ENCODE peak calls at places on chromosomes 2 and 18, in six cellular contexts. One of them, this sample, is unnamed.
A peak's percentile ranks its signal among the peaks of the same experiment; 100 is the strongest.

GRCh38 chr2:8849322-8849721 is 11.9 kb upstream of the KIDINS220 start:
- DNase-seq in IMR-90: peak; percentile 81
- DNase-seq in neuronal stem cell: no peak
- DNase-seq in H9: no peak
- DNase-seq in H1: no peak
- DNase-seq in mesenchymal stem cell: peak; percentile 9
- DNase-seq in this sample: peak; percentile 22

GRCh38 chr18:77129150-77129551 is 3.4 kb downstream of the MBP start:
- DNase-seq in IMR-90: peak; percentile 68
- DNase-seq in neuronal stem cell: no peak
- DNase-seq in H9: no peak
- DNase-seq in H1: no peak
- DNase-seq in mesenchymal stem cell: peak; percentile 78
- DNase-seq in this sample: peak; percentile 85

GRCh38 chr18:11154983-11155759 is 5.8 kb upstream of the PIEZO2 start:
- DNase-seq in IMR-90: no peak
- DNase-seq in neuronal stem cell: no peak
- DNase-seq in H9: no peak
- DNase-seq in H1: no peak
- DNase-seq in mesenchymal stem cell: peak; percentile 81
- DNase-seq in this sample: no peak

GRCh38 chr2:111900859-111901258 is 2.5 kb downstream of the MERTK start:
- DNase-seq in IMR-90: peak; percentile 38
- DNase-seq in neuronal stem cell: no peak
- DNase-seq in H9: no peak
- DNase-seq in H1: peak; percentile 57
- DNase-seq in mesenchymal stem cell: peak; percentile 53
- DNase-seq in this sample: no peak

GRCh38 chr18:14144628-14144895 is 12.3 kb upstream of the ZNF519 start:
- DNase-seq in IMR-90: no peak
- DNase-seq in neuronal stem cell: no peak
- DNase-seq in H9: no peak
- DNase-seq in H1: no peak
- DNase-seq in mesenchymal stem cell: no peak
- DNase-seq in this sample: no peak

GRCh38 chr2:64143154-64144056 is 815 bp downstream of the PELI1 start:
- DNase-seq in IMR-90: peak; percentile 34
- DNase-seq in neuronal stem cell: peak; percentile 62
- DNase-seq in H9: peak; percentile 43
- DNase-seq in H1: peak; percentile 66
- DNase-seq in mesenchymal stem cell: peak; percentile 49
- DNase-seq in this sample: peak; percentile 54

GRCh38 chr2:187991389-187991788 is 300.3 kb upstream of the GULP1 start:
- DNase-seq in IMR-90: no peak
- DNase-seq in neuronal stem cell: no peak
- DNase-seq in H9: no peak
- DNase-seq in H1: no peak
- DNase-seq in mesenchymal stem cell: no peak
- DNase-seq in this sample: no peak

GRCh38 chr2:135255208-135255607 is 203.1 kb downstream of the RAB3GAP1 start:
- DNase-seq in IMR-90: no peak
- DNase-seq in neuronal stem cell: no peak
- DNase-seq in H9: no peak
- DNase-seq in H1: no peak
- DNase-seq in mesenchymal stem cell: no peak
- DNase-seq in this sample: no peak

GRCh38 chr2:102399499-102400141 is 23.3 kb upstream of the IL18RAP start:
- DNase-seq in IMR-90: no peak
- DNase-seq in neuronal stem cell: no peak
- DNase-seq in H9: no peak
- DNase-seq in H1: no peak
- DNase-seq in mesenchymal stem cell: no peak
- DNase-seq in this sample: no peak

GRCh38 chr18:58297198-58297597 is 253.2 kb downstream of the NEDD4L start:
- DNase-seq in IMR-90: peak; percentile 74
- DNase-seq in neuronal stem cell: no peak
- DNase-seq in H9: no peak
- DNase-seq in H1: no peak
- DNase-seq in mesenchymal stem cell: peak; percentile 43
- DNase-seq in this sample: peak; percentile 38

GRCh38 chr18:75544496-75544895 is 117.0 kb upstream of the SMIM21 start:
- DNase-seq in IMR-90: peak; percentile 59
- DNase-seq in neuronal stem cell: no peak
- DNase-seq in H9: no peak
- DNase-seq in H1: no peak
- DNase-seq in mesenchymal stem cell: peak; percentile 26
- DNase-seq in this sample: no peak

GRCh38 chr2:75547345-75548035 is 13.2 kb downstream of the EVA1A start:
- DNase-seq in IMR-90: peak; percentile 88
- DNase-seq in neuronal stem cell: no peak
- DNase-seq in H9: no peak
- DNase-seq in H1: no peak
- DNase-seq in mesenchymal stem cell: peak; percentile 76
- DNase-seq in this sample: peak; percentile 83

GRCh38 chr2:104432972-104433371 is 420.9 kb upstream of the POU3F3 start:
- DNase-seq in IMR-90: no peak
- DNase-seq in neuronal stem cell: no peak
- DNase-seq in H9: no peak
- DNase-seq in H1: no peak
- DNase-seq in mesenchymal stem cell: no peak
- DNase-seq in this sample: no peak

GRCh38 chr2:216645636-216645950 is 12.4 kb downstream of the IGFBP2 start:
- DNase-seq in IMR-90: no peak
- DNase-seq in neuronal stem cell: no peak
- DNase-seq in H9: no peak
- DNase-seq in H1: no peak
- DNase-seq in mesenchymal stem cell: no peak
- DNase-seq in this sample: no peak

GRCh38 chr2:108626993-108627392 is 92.3 kb upstream of the RANBP2 start:
- DNase-seq in IMR-90: peak; percentile 31
- DNase-seq in neuronal stem cell: no peak
- DNase-seq in H9: no peak
- DNase-seq in H1: no peak
- DNase-seq in mesenchymal stem cell: peak; percentile 39
- DNase-seq in this sample: no peak

GRCh38 chr2:30670453-30670852 is 136.8 kb downstream of the CAPN13 start:
- DNase-seq in IMR-90: no peak
- DNase-seq in neuronal stem cell: no peak
- DNase-seq in H9: peak; percentile 32
- DNase-seq in H1: peak; percentile 41
- DNase-seq in mesenchymal stem cell: no peak
- DNase-seq in this sample: no peak

GRCh38 chr18:47247036-47247832 is 4.2 kb downstream of the SKOR2 start:
- DNase-seq in IMR-90: no peak
- DNase-seq in neuronal stem cell: no peak
- DNase-seq in H9: peak; percentile 75
- DNase-seq in H1: peak; percentile 83
- DNase-seq in mesenchymal stem cell: no peak
- DNase-seq in this sample: no peak

GRCh38 chr2:160918909-160919503 is 241.2 kb upstream of the TANK start:
- DNase-seq in IMR-90: peak; percentile 44
- DNase-seq in neuronal stem cell: no peak
- DNase-seq in H9: peak; percentile 70
- DNase-seq in H1: peak; percentile 74
- DNase-seq in mesenchymal stem cell: peak; percentile 50
- DNase-seq in this sample: peak; percentile 74

GRCh38 chr18:23932385-23933067 is 82.0 kb upstream of the TTC39C start:
- DNase-seq in IMR-90: no peak
- DNase-seq in neuronal stem cell: no peak
- DNase-seq in H9: no peak
- DNase-seq in H1: no peak
- DNase-seq in mesenchymal stem cell: no peak
- DNase-seq in this sample: no peak

GRCh38 chr2:224997802-224998201 is 44.5 kb downstream of the DOCK10 start:
- DNase-seq in IMR-90: peak; percentile 80
- DNase-seq in neuronal stem cell: no peak
- DNase-seq in H9: no peak
- DNase-seq in H1: no peak
- DNase-seq in mesenchymal stem cell: peak; percentile 56
- DNase-seq in this sample: no peak

GRCh38 chr2:165634855-165635254 is 159.2 kb downstream of the GALNT3 start:
- DNase-seq in IMR-90: peak; percentile 5
- DNase-seq in neuronal stem cell: peak; percentile 35
- DNase-seq in H9: peak; percentile 69
- DNase-seq in H1: peak; percentile 57
- DNase-seq in mesenchymal stem cell: peak; percentile 61
- DNase-seq in this sample: no peak

GRCh38 chr2:119049968-119050657 is 108.1 kb downstream of the MARCO start:
- DNase-seq in IMR-90: no peak
- DNase-seq in neuronal stem cell: no peak
- DNase-seq in H9: peak; percentile 71
- DNase-seq in H1: peak; percentile 79
- DNase-seq in mesenchymal stem cell: no peak
- DNase-seq in this sample: peak; percentile 9

GRCh38 chr2:207683879-207684627 is 27.4 kb upstream of the CCNYL1 start:
- DNase-seq in IMR-90: peak; percentile 73
- DNase-seq in neuronal stem cell: no peak
- DNase-seq in H9: no peak
- DNase-seq in H1: no peak
- DNase-seq in mesenchymal stem cell: peak; percentile 81
- DNase-seq in this sample: no peak

GRCh38 chr2:233100192-233100998 is 40.3 kb downstream of the INPP5D start:
- DNase-seq in IMR-90: no peak
- DNase-seq in neuronal stem cell: no peak
- DNase-seq in H9: no peak
- DNase-seq in H1: no peak
- DNase-seq in mesenchymal stem cell: no peak
- DNase-seq in this sample: no peak

GRCh38 chr18:56003009-56003408 is 415.0 kb upstream of the TCF4 start:
- DNase-seq in IMR-90: no peak
- DNase-seq in neuronal stem cell: peak; percentile 61
- DNase-seq in H9: no peak
- DNase-seq in H1: no peak
- DNase-seq in mesenchymal stem cell: no peak
- DNase-seq in this sample: no peak

GRCh38 chr2:234826676-234827075 is 125.1 kb upstream of the SH3BP4 start:
- DNase-seq in IMR-90: no peak
- DNase-seq in neuronal stem cell: no peak
- DNase-seq in H9: no peak
- DNase-seq in H1: no peak
- DNase-seq in mesenchymal stem cell: no peak
- DNase-seq in this sample: no peak

GRCh38 chr2:200347301-200347700 is 40.8 kb downstream of the SPATS2L start:
- DNase-seq in IMR-90: no peak
- DNase-seq in neuronal stem cell: no peak
- DNase-seq in H9: no peak
- DNase-seq in H1: no peak
- DNase-seq in mesenchymal stem cell: no peak
- DNase-seq in this sample: no peak

GRCh38 chr2:113284481-113284880 is 5.8 kb upstream of the PAX8 start:
- DNase-seq in IMR-90: peak; percentile 24
- DNase-seq in neuronal stem cell: no peak
- DNase-seq in H9: no peak
- DNase-seq in H1: no peak
- DNase-seq in mesenchymal stem cell: peak; percentile 55
- DNase-seq in this sample: peak; percentile 32
- H3K27ac ChIP-seq in IMR-90: peak overlapping the region; percentile 63
- H3K27ac ChIP-seq in neuronal stem cell: no peak overlapping the region
- H3K27ac ChIP-seq in H9: no peak overlapping the region
- H3K27ac ChIP-seq in H1: no peak overlapping the region
- H3K27ac ChIP-seq in mesenchymal stem cell: peak overlapping the region; percentile 100
- H3K27ac ChIP-seq in this sample: no peak overlapping the region

GRCh38 chr2:100408104-100408503 is 9.4 kb downstream of the CHST10 start:
- DNase-seq in IMR-90: no peak
- DNase-seq in neuronal stem cell: no peak
- DNase-seq in H9: no peak
- DNase-seq in H1: no peak
- DNase-seq in mesenchymal stem cell: no peak
- DNase-seq in this sample: no peak
- H4K91ac ChIP-seq in IMR-90: no peak overlapping the region
- H4K91ac ChIP-seq in neuronal stem cell: no peak overlapping the region
- H4K91ac ChIP-seq in H9: no peak overlapping the region
- H4K91ac ChIP-seq in H1: no peak overlapping the region
- H4K91ac ChIP-seq in mesenchymal stem cell: no peak overlapping the region
- H4K91ac ChIP-seq in this sample: no peak overlapping the region

GRCh38 chr2:218569038-218569431 is 396 bp downstream of the CNOT9 start:
- DNase-seq in IMR-90: peak; percentile 83
- DNase-seq in neuronal stem cell: no peak
- DNase-seq in H9: no peak
- DNase-seq in H1: no peak
- DNase-seq in mesenchymal stem cell: peak; percentile 96
- DNase-seq in this sample: peak; percentile 69

GRCh38 chr2:218569661-218570500 is 1.2 kb downstream of the CNOT9 start:
- DNase-seq in IMR-90: peak; percentile 67
- DNase-seq in neuronal stem cell: peak; percentile 14
- DNase-seq in H9: no peak
- DNase-seq in H1: no peak
- DNase-seq in mesenchymal stem cell: peak; percentile 90
- DNase-seq in this sample: peak; percentile 10

GRCh38 chr2:218566296-218566695 is 1.9 kb downstream of the USP37 start:
- DNase-seq in IMR-90: no peak
- DNase-seq in neuronal stem cell: no peak
- DNase-seq in H9: no peak
- DNase-seq in H1: no peak
- DNase-seq in mesenchymal stem cell: no peak
- DNase-seq in this sample: no peak

GRCh38 chr2:218568190-218569037 is at the start of the genes CNOT9 and USP37:
- DNase-seq in IMR-90: peak; percentile 97
- DNase-seq in neuronal stem cell: peak; percentile 99
- DNase-seq in H9: peak; percentile 99
- DNase-seq in H1: peak; percentile 100
- DNase-seq in mesenchymal stem cell: peak; percentile 98
- DNase-seq in this sample: peak; percentile 99

DNA sequence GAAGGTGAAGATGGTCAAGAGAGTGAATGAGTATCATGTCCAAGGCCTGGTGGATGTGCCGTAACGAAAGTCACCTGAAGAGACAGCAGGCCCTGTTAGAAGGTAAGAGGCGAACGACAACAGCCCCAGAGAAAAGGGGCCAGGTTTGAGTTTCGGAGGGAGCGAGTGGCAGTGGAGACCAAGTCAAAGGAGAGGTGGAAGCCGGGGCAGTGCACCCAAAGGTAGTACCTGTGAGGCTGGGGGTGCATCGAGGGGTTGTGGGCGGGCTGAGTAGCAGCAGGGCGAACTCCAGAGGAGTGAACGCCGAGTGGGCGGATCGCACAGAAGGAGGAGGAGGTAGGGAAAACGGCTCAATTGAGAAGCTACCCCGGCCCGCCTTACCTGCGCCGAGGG is 358 bp downstream of the USP37 start:
- DNase-seq in IMR-90: no peak
- DNase-seq in neuronal stem cell: no peak
- DNase-seq in H9: no peak
- DNase-seq in H1: no peak
- DNase-seq in mesenchymal stem cell: no peak
- DNase-seq in this sample: peak; percentile 2
- H3K27ac ChIP-seq in IMR-90: peak overlapping the region; percentile 70
- H3K27ac ChIP-seq in neuronal stem cell: peak overlapping the region; percentile 66
- H3K27ac ChIP-seq in H9: no peak overlapping the region
- H3K27ac ChIP-seq in H1: peak overlapping the region; percentile 94
- H3K27ac ChIP-seq in mesenchymal stem cell: peak overlapping the region; percentile 37
- H3K27ac ChIP-seq in this sample: peak overlapping the region; percentile 55

GRCh38 chr2:171241771-171242170 is 81.1 kb upstream of the TLK1 start:
- DNase-seq in IMR-90: no peak
- DNase-seq in neuronal stem cell: no peak
- DNase-seq in H9: no peak
- DNase-seq in H1: no peak
- DNase-seq in mesenchymal stem cell: no peak
- DNase-seq in this sample: no peak
- H4K91ac ChIP-seq in IMR-90: no peak overlapping the region
- H4K91ac ChIP-seq in neuronal stem cell: no peak overlapping the region
- H4K91ac ChIP-seq in H9: no peak overlapping the region
- H4K91ac ChIP-seq in H1: no peak overlapping the region
- H4K91ac ChIP-seq in mesenchymal stem cell: no peak overlapping the region
- H4K91ac ChIP-seq in this sample: no peak overlapping the region

GRCh38 chr2:42196070-42196402 is 26.9 kb downstream of the EML4 start:
- DNase-seq in IMR-90: no peak
- DNase-seq in neuronal stem cell: no peak
- DNase-seq in H9: no peak
- DNase-seq in H1: no peak
- DNase-seq in mesenchymal stem cell: no peak
- DNase-seq in this sample: no peak
- H3K27ac ChIP-seq in IMR-90: no peak overlapping the region
- H3K27ac ChIP-seq in neuronal stem cell: no peak overlapping the region
- H3K27ac ChIP-seq in H9: no peak overlapping the region
- H3K27ac ChIP-seq in H1: no peak overlapping the region
- H3K27ac ChIP-seq in mesenchymal stem cell: peak overlapping the region; percentile 52
- H3K27ac ChIP-seq in this sample: no peak overlapping the region

This sample was measured in trophoblast cell.